ENCODE peak calls at places on chromosomes 3 and 15, in eight cellular contexts. B, S, U, R, I, E, H and O are unnamed samples.

GRCh38 chr3:122918576-122919290 is 108.8 kb downstream of the SEMA5B start:
- DNase-seq in B (no peak), S (peak), U (no peak), R (no peak), I (peak), E (no peak), H (no peak), O (no peak)

GRCh38 chr15:78671626-78672211 is 30.7 kb upstream of the CHRNB4 start:
- DNase-seq in B (no peak), S (no peak), U (no peak), R (no peak), I (no peak), E (no peak), H (no peak), O (no peak)

GRCh38 chr3:82715091-82715856 is 953.8 kb upstream of the GBE1 start:
- DNase-seq in B (no peak), S (no peak), U (no peak), R (no peak), I (no peak), E (no peak), H (no peak), O (no peak)

GRCh38 chr3:31103623-31104180 is 209.2 kb upstream of the GADL1 start:
- DNase-seq in B (no peak), S (no peak), U (no peak), R (no peak), I (no peak), E (no peak), H (no peak), O (no peak)

GRCh38 chr3:149555941-149556340 is 81.4 kb downstream of the TM4SF4 start:
- DNase-seq in B (peak), S (peak), U (no peak), R (no peak), I (peak), E (no peak), H (no peak), O (no peak)

GRCh38 chr3:102593754-102594602 is 159.2 kb downstream of the ZPLD1 start:
- DNase-seq in B (no peak), S (no peak), U (no peak), R (no peak), I (no peak), E (no peak), H (no peak), O (no peak)

GRCh38 chr15:68278345-68279217 is 1.0 kb downstream of the FEM1B start:
- DNase-seq in B (no peak), S (peak), U (peak), R (peak), I (peak), E (no peak), H (no peak), O (no peak)

GRCh38 chr15:35624881-35625280 is 78.9 kb upstream of the DPH6 start:
- DNase-seq in B (no peak), S (peak), U (no peak), R (no peak), I (peak), E (peak), H (no peak), O (peak)

GRCh38 chr3:170808041-170808440 is 62.0 kb downstream of the RPL22L1 start:
- DNase-seq in B (no peak), S (peak), U (no peak), R (no peak), I (no peak), E (no peak), H (no peak), O (no peak)

GRCh38 chr3:105253225-105253624 is 113.5 kb upstream of the ALCAM start:
- DNase-seq in B (no peak), S (no peak), U (no peak), R (no peak), I (no peak), E (no peak), H (no peak), O (no peak)

GRCh38 chr3:38560284-38560683 is 64.1 kb downstream of the EXOG start:
- DNase-seq in B (no peak), S (no peak), U (no peak), R (no peak), I (no peak), E (no peak), H (peak), O (no peak)

GRCh38 chr15:62875626-62876021 is 166.9 kb upstream of the TPM1 start:
- DNase-seq in B (no peak), S (no peak), U (no peak), R (no peak), I (no peak), E (no peak), H (no peak), O (no peak)

DNA sequence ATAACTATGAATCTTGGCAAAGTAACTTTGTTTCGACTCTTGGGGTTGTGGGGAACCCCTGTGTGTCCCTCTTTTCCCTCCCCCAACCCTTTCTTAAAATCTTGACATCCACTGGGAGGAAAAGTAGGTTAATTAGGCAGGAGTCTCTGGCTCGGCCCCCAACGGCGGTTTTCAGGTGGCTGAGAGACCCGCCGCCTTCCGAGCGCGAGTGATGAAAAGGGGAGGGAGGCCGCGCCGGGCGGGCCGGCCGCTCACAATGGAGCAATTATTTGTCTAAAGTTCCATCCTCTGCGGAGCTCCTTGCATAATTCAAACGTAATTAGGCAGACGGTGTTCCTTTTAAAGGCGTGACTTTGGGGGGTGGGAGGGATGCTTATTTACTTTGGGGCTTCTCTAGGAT is 51.7 kb downstream of the ZIC4 start:
- DNase-seq in B (no peak), S (no peak), U (no peak), R (no peak), I (no peak), E (no peak), H (no peak), O (no peak)
- H3K4me3 ChIP-seq in B (no peak), S (peak), U (no peak), R (no peak), I (no peak), E (no peak), H (no peak), O (no peak)

GRCh38 chr3:14125193-14126016 is 553 bp downstream of the TMEM43 start:
- DNase-seq in B (peak), S (peak), U (peak), R (peak), I (peak), E (peak), H (peak), O (peak)

GRCh38 chr3:14127106-14127505 is 2.3 kb downstream of the TMEM43 start:
- DNase-seq in B (no peak), S (no peak), U (no peak), R (no peak), I (no peak), E (no peak), H (no peak), O (no peak)

GRCh38 chr3:14124615-14125192 is at the start of the genes CHCHD4 and TMEM43:
- DNase-seq in B (peak), S (peak), U (peak), R (peak), I (peak), E (peak), H (peak), O (peak)

GRCh38 chr3:14127516-14128161 is 2.8 kb downstream of the TMEM43 start:
- DNase-seq in B (no peak), S (no peak), U (no peak), R (no peak), I (no peak), E (no peak), H (no peak), O (peak)

DNA sequence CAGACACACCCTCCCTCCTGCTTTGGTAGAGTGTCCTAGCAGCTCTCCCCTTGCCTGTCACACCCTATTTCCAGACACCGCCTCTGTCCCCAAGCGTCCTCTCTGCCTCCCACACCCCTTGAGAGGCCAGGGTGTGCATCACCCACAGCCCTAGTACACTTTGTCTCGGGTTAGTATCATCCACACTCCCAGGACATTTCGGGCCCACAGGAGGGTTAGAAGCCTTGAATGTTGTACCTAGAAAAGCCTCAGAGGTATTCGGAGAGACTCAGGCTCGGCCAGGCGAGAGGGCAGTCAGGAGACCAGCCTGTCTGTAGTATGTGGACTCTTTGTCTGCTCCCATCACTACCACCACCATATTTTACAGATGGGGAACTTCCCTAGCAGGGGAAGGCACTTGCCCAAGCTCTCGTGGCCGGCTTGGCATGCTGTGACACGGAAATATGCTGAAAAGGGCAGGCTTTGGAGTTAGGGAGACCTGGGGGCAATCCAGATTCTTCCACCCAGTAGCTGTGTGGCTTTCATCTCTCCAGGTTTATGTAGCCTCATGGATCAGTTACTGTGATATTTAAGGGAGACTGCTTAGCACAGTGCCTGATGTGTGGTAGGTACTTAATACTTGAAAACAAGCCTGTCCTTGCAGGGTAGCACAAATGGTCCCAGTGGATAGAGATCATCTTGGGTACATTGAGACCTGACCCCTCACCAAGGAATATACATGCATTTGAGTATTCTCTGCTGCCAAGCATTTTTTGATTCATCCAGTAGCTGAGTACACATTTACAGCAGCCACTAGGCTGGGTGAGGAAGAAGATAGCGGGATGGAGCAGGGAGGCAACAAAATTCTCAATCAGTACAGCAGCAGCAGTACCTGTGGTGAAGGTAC is 1.4 kb downstream of the TMEM43 start:
- DNase-seq in B (peak), S (no peak), U (no peak), R (no peak), I (peak), E (no peak), H (no peak), O (peak)
- H3K27ac ChIP-seq in B (peak), S (peak), U (peak), R (no peak), I (peak), E (peak), H (peak), O (peak)

DNA sequence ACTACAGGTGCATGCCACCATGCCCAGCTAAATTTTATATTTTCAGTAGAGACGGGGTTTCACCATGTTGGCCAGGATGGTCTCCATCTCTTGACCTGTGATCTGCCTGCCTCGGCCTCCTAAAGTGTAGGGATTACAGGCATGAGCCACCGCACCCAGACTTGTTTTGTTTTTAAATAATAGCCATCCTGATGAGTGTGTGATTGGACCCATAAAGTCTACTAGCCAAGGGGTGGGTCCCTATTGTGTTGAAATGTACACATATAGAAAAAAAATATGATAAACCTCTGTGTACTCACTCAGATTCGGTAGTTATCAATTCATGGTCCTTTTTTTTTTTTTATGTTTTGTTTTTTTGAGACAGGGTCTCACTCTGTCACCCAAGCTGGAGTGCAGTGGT is 17.3 kb downstream of the ZNF592 start:
- DNase-seq in B (no peak), S (no peak), U (no peak), R (no peak), I (no peak), E (no peak), H (no peak), O (no peak)
- H3K4me3 ChIP-seq in B (no peak), S (no peak), U (no peak), R (no peak), I (no peak), E (no peak), H (no peak), O (no peak)

GRCh38 chr15:90184119-90184785 is 16.9 kb upstream of the SEMA4B start:
- DNase-seq in B (peak), S (no peak), U (peak), R (no peak), I (peak), E (peak), H (peak), O (peak)

GRCh38 chr15:90184786-90185704 is 16.1 kb upstream of the SEMA4B start:
- DNase-seq in B (peak), S (no peak), U (peak), R (peak), I (peak), E (peak), H (peak), O (no peak)

GRCh38 chr15:90178468-90179435 is 22.4 kb upstream of the SEMA4B start:
- DNase-seq in B (no peak), S (no peak), U (no peak), R (no peak), I (no peak), E (no peak), H (no peak), O (no peak)

GRCh38 chr15:90177012-90177411 is 24.1 kb upstream of the SEMA4B start:
- DNase-seq in B (no peak), S (no peak), U (no peak), R (no peak), I (no peak), E (no peak), H (no peak), O (no peak)

DNA sequence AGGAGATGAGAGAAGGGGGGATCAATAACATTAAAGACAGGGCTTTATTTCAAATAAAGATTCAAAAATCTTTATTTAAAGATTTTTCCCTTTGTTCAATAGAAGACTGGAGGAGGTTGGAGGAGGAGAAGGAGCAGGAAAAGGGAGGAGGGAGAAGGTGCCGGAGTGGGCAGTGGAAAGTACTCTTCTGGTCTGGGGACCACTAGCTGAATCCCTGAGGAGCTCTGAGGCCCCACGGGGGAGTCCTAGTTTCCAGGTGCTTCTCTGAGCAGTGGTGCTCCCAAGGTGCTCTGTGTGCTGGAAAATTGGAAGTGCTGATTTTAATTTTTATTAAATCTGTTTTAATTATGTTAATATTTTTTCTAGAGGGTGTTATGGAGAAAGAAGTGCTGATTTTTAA is 19.3 kb upstream of the SEMA4B start:
- DNase-seq in B (no peak), S (no peak), U (no peak), R (no peak), I (no peak), E (no peak), H (no peak), O (no peak)
- H3K27ac ChIP-seq in B (peak), S (no peak), U (no peak), R (no peak), I (no peak), E (no peak), H (peak), O (no peak)

GRCh38 chr15:71677352-71677751 is 133.0 kb upstream of the NR2E3 start:
- DNase-seq in B (no peak), S (no peak), U (no peak), R (no peak), I (no peak), E (no peak), H (no peak), O (no peak)
- H3K4me3 ChIP-seq in B (no peak), S (no peak), U (no peak), R (no peak), I (no peak), E (no peak), H (no peak), O (no peak)

GRCh38 chr3:185560676-185561075 is 8.3 kb upstream of the LIPH start:
- DNase-seq in B (no peak), S (no peak), U (no peak), R (no peak), I (no peak), E (no peak), H (no peak), O (no peak)

GRCh38 chr3:185561374-185561943 is 9.1 kb upstream of the LIPH start:
- DNase-seq in B (peak), S (no peak), U (peak), R (no peak), I (no peak), E (no peak), H (peak), O (no peak)

GRCh38 chr3:185555948-185556347 is 3.6 kb upstream of the LIPH start:
- DNase-seq in B (no peak), S (no peak), U (no peak), R (no peak), I (no peak), E (no peak), H (no peak), O (no peak)

GRCh38 chr3:185559706-185560090 is 7.3 kb upstream of the LIPH start:
- DNase-seq in B (no peak), S (no peak), U (no peak), R (no peak), I (no peak), E (no peak), H (no peak), O (peak)

DNA sequence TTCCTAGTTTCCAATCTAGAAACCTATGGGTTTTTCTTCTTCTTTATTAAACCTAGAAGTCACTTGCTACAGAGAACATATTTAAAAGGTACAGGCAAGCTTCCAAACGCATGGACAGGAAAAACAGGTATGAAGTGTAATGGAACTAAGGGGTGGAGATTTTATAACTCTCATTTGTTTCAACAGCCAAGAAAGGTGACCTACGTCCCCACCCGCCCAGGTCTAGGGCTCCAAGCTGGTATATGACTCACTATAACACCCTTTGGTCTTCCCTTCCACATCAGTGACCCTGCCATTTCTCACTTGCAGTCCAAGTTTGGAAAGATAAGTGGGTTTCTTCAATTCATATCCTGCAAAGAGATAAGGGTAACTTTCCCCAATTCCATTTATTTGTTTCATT is 6.0 kb upstream of the LIPH start:
- DNase-seq in B (no peak), S (no peak), U (peak), R (no peak), I (peak), E (no peak), H (no peak), O (no peak)
- H3K27ac ChIP-seq in B (no peak), S (no peak), U (peak), R (no peak), I (no peak), E (no peak), H (no peak), O (no peak)